ENCODE peak calls at places on chromosome 16, in seven cellular contexts. J, K, G, I, O, P and Z are unnamed samples.

GRCh38 chr16:58306327-58306726 is 11.5 kb upstream of the PRSS54 start:
- DNase-seq in G (peak), P (peak), I (peak), O (peak), J (peak), K (peak), Z (no peak)

GRCh38 chr16:63789603-63790002 is 1332.3 kb downstream of the CDH11 start:
- DNase-seq in K (peak), G (peak), I (no peak), P (peak), J (no peak), O (no peak), Z (no peak)

GRCh38 chr16:56347166-56347565 is 78.2 kb downstream of the AMFR start:
- DNase-seq in P (no peak), J (no peak), G (no peak), K (no peak), I (no peak), O (no peak), Z (no peak)

GRCh38 chr16:57146735-57147134 is 39.1 kb downstream of the PSME3IP1 start:
- DNase-seq in P (peak), I (no peak), O (peak), G (no peak), K (peak), J (no peak), Z (peak)

GRCh38 chr16:79571753-79572544 is 28.6 kb downstream of the MAF start:
- DNase-seq in P (no peak), J (no peak), G (no peak), I (no peak), K (peak), O (no peak), Z (peak)

GRCh38 chr16:66874079-66874775 is 6.1 kb upstream of the PDP2 start:
- DNase-seq in O (peak), G (no peak), J (no peak), I (no peak), P (peak), K (peak), Z (no peak)

GRCh38 chr16:10228779-10229178 is 46.6 kb upstream of the GRIN2A start:
- DNase-seq in P (peak), O (no peak), I (no peak), K (no peak), J (no peak), G (peak), Z (no peak)

GRCh38 chr16:47584464-47585225 is 123.5 kb downstream of the PHKB start:
- DNase-seq in O (no peak), G (no peak), J (no peak), K (no peak), P (no peak), I (no peak), Z (no peak)

GRCh38 chr16:64428463-64428862 is 693.4 kb downstream of the CDH11 start:
- DNase-seq in P (peak), I (no peak), J (no peak), O (peak), G (no peak), K (no peak), Z (no peak)

GRCh38 chr16:82655315-82655714 is 28.5 kb downstream of the CDH13 start:
- DNase-seq in K (no peak), P (no peak), G (no peak), O (peak), I (peak), J (no peak), Z (no peak)

GRCh38 chr16:68756250-68757051 is 19.4 kb downstream of the CDH1 start:
- DNase-seq in J (peak), O (no peak), P (peak), K (no peak), I (peak), G (peak), Z (no peak)

GRCh38 chr16:50050802-50051201 is 15.0 kb upstream of the HEATR3 start:
- DNase-seq in I (no peak), G (no peak), J (no peak), K (no peak), P (no peak), O (peak), Z (no peak)

GRCh38 chr16:2968368-2968737 is 795 bp upstream of the PAQR4 start:
- DNase-seq in O (peak), G (no peak), P (no peak), J (peak), I (no peak), K (peak), Z (no peak)

GRCh38 chr16:60064026-60064425 is 1329.9 kb upstream of the GOT2 start:
- DNase-seq in I (no peak), O (no peak), P (no peak), J (no peak), K (no peak), G (no peak), Z (no peak)

GRCh38 chr16:28984619-28985135 is at the start of gene LAT:
- DNase-seq in J (no peak), K (no peak), O (peak), G (peak), P (no peak), I (no peak), Z (no peak)

GRCh38 chr16:669666-670065 is 1.7 kb downstream of the RHOT2 start:
- DNase-seq in O (no peak), G (no peak), K (no peak), I (no peak), P (no peak), J (no peak), Z (no peak)

GRCh38 chr16:84485255-84486010 is 19.0 kb downstream of the MEAK7 start:
- DNase-seq in J (no peak), K (no peak), I (no peak), P (no peak), G (no peak), O (no peak), Z (no peak)

GRCh38 chr16:49058382-49058781 is 223.3 kb downstream of the CBLN1 start:
- DNase-seq in I (no peak), G (no peak), P (no peak), K (no peak), J (no peak), O (no peak), Z (no peak)

GRCh38 chr16:69481901-69482341 is 57.5 kb downstream of the CYB5B start:
- DNase-seq in I (no peak), J (no peak), P (no peak), K (peak), G (no peak), O (peak), Z (no peak)

GRCh38 chr16:951660-952301 is 19.0 kb downstream of the LMF1 start:
- DNase-seq in P (no peak), K (no peak), J (no peak), O (peak), I (no peak), G (no peak), Z (no peak)

GRCh38 chr16:50011707-50012106 is 13.3 kb upstream of the CNEP1R1 start:
- DNase-seq in G (no peak), O (no peak), K (no peak), J (no peak), I (no peak), P (no peak), Z (no peak)

GRCh38 chr16:82041542-82041941 is 6.5 kb downstream of the HSD17B2 start:
- DNase-seq in J (no peak), P (no peak), I (no peak), K (no peak), O (no peak), G (no peak), Z (no peak)

GRCh38 chr16:80684136-80684765 is 120.1 kb downstream of the CDYL2 start:
- DNase-seq in J (no peak), G (no peak), I (no peak), O (no peak), K (no peak), P (no peak), Z (no peak)

GRCh38 chr16:87764600-87765472 is 950 bp downstream of the KLHDC4 start:
- DNase-seq in I (no peak), G (peak), K (no peak), J (no peak), P (no peak), O (no peak), Z (no peak)

GRCh38 chr16:80296034-80296433 is 244.8 kb upstream of the DYNLRB2 start:
- DNase-seq in G (no peak), K (no peak), I (no peak), P (no peak), O (no peak), J (no peak), Z (no peak)

GRCh38 chr16:2032285-2033056 is 5.8 kb downstream of the NHERF2 start:
- DNase-seq in I (no peak), J (no peak), G (no peak), O (peak), K (no peak), P (no peak), Z (no peak)

GRCh38 chr16:82167670-82168069 is 2.4 kb downstream of the MPHOSPH6 start:
- DNase-seq in G (no peak), O (no peak), P (no peak), K (no peak), I (no peak), J (no peak), Z (no peak)

GRCh38 chr16:54462766-54463165 is 176.2 kb upstream of the IRX3 start:
- DNase-seq in K (no peak), O (peak), G (no peak), I (no peak), P (no peak), J (no peak), Z (no peak)

GRCh38 chr16:80804061-80804450 is 342 bp downstream of the CDYL2 start:
- DNase-seq in G (peak), P (peak), I (peak), K (peak), O (peak), J (no peak), Z (no peak)

GRCh38 chr16:75099738-75100615 is 16.6 kb downstream of the LDHD start:
- DNase-seq in O (no peak), P (no peak), K (no peak), I (no peak), G (no peak), J (no peak), Z (no peak)

GRCh38 chr16:80619824-80620223 is 79.0 kb downstream of the DYNLRB2 start:
- DNase-seq in P (peak), O (no peak), G (no peak), J (no peak), K (no peak), I (peak), Z (no peak)

GRCh38 chr16:30953511-30954124 is 3.9 kb upstream of the SETD1A start:
- DNase-seq in G (peak), J (peak), P (peak), I (peak), O (peak), K (peak), Z (peak)
- TF ChIP-seq EZH2phosphoT487 in G (no peak), J (no peak), P (no peak), I (no peak), O (no peak), K (no peak), Z (no peak)

GRCh38 chr16:24188751-24189318 is 67.3 kb upstream of the CACNG3 start:
- DNase-seq in P (no peak), K (no peak), I (no peak), J (no peak), O (no peak), G (no peak), Z (no peak)

GRCh38 chr16:24191876-24192402 is 64.2 kb upstream of the CACNG3 start:
- DNase-seq in O (no peak), J (no peak), K (no peak), I (no peak), P (no peak), G (no peak), Z (no peak)

GRCh38 chr16:24188143-24188542 is 68.0 kb upstream of the CACNG3 start:
- DNase-seq in O (no peak), G (no peak), J (no peak), I (no peak), K (no peak), P (no peak), Z (no peak)

DNA sequence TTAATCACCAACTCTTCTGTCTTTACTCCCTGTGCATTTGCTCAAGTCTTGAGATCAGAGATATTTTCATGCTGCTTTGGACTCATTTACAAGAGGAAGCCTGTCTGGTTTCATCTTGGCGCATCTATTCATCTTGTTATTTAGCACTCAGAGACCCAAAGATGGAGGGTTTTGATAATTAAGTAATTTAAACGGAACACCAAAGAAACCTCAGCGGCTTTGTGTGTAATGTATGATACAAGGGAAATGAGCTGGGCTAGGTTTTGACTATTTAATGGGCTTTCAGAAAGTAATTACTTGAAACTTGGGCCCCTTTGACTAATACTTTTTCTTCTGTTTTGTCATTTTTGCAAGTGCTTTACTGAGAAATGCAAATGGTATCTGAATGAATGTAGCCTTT is 66.2 kb upstream of the CACNG3 start:
- DNase-seq in P (no peak), K (no peak), I (no peak), O (no peak), J (no peak), G (no peak), Z (no peak)
- TF ChIP-seq EZH2 in P (no peak), K (no peak), I (no peak), O (no peak), J (no peak), G (no peak), Z (no peak)

GRCh38 chr16:88901718-88902337 is 35.4 kb upstream of the PABPN1L start:
- DNase-seq in J (no peak), P (no peak), G (no peak), O (no peak), K (peak), I (no peak), Z (no peak)
- TF ChIP-seq EZH2phosphoT487 in J (no peak), P (no peak), G (no peak), O (no peak), K (no peak), I (no peak), Z (no peak)

GRCh38 chr16:21554795-21555585 is 44.4 kb upstream of the METTL9 start:
- DNase-seq in P (peak), J (peak), I (peak), G (peak), K (peak), O (peak), Z (peak)
- TF ChIP-seq EZH2 in P (no peak), J (no peak), I (no peak), G (no peak), K (no peak), O (no peak), Z (peak)

GRCh38 chr16:85573696-85574641 is 39.2 kb upstream of the GSE1 start:
- DNase-seq in P (no peak), J (no peak), I (peak), O (peak), G (no peak), K (no peak), Z (no peak)
- TF ChIP-seq EZH2phosphoT487 in P (no peak), J (no peak), I (no peak), O (no peak), G (no peak), K (no peak), Z (no peak)

DNA sequence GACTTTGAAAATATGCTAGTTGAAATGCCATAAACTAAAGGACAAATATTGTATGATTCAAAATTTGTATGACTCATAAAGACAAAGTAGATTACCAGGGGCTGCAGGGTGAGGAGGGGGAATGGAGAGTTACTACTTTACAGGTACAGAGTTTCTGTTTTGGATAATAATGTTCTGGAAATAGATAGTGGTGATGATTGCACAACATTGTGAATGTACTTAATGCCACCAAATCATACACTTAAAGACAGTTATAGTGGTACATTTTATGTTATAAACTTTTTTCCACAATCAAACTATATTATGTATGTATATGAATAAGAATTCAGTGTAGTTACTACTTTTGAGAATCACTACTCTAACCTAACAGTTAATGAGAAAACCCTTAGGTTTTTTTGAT is 368.1 kb downstream of the ZFHX3 start:
- DNase-seq in I (no peak), O (no peak), K (no peak), G (no peak), J (no peak), P (no peak), Z (no peak)
- TF ChIP-seq EZH2 in I (no peak), O (no peak), K (no peak), G (no peak), J (no peak), P (no peak), Z (no peak)